ENCODE peak calls at places on chromosomes 3 and 15, in seven cellular contexts. P is hepatocyte, L is MM.1S, Q is GM23338, B is OCI-LY7, I is HCT116, V is SK-N-SH. Z is an unnamed sample.

GRCh38 chr3:78868570-78868969 is 899.2 kb downstream of the ROBO1 start:
- DNase-seq in P (no peak), L (no peak), Q (no peak), B (no peak), I (no peak), V (no peak), Z (no peak)

GRCh38 chr3:63845215-63845614 is 18.4 kb downstream of the THOC7 start:
- DNase-seq in P (no peak), L (no peak), Q (no peak), B (no peak), I (no peak), V (no peak), Z (no peak)

GRCh38 chr15:57624730-57625129 is 33.0 kb downstream of the MYZAP start:
- DNase-seq in P (no peak), L (no peak), Q (no peak), B (no peak), I (no peak), V (no peak), Z (no peak)

GRCh38 chr3:89113344-89113743 is 5.9 kb downstream of the EPHA3 start:
- DNase-seq in P (no peak), L (no peak), Q (no peak), B (no peak), I (no peak), V (no peak), Z (no peak)

GRCh38 chr3:37689645-37690356 is 171.9 kb upstream of the CTDSPL start:
- DNase-seq in P (no peak), L (no peak), Q (no peak), B (no peak), I (no peak), V (no peak), Z (no peak)

GRCh38 chr3:132522353-132522752 is 74.7 kb upstream of the ACKR4 start:
- DNase-seq in P (no peak), L (peak; percentile 88), Q (no peak), B (no peak), I (no peak), V (no peak), Z (no peak)

GRCh38 chr15:27797765-27798164 is 301.4 kb downstream of the OCA2 start:
- DNase-seq in P (no peak), L (no peak), Q (no peak), B (no peak), I (no peak), V (no peak), Z (no peak)

GRCh38 chr15:77104155-77104554 is 33.2 kb upstream of the TSPAN3 start:
- DNase-seq in P (no peak), L (no peak), Q (no peak), B (no peak), I (no peak), V (no peak), Z (no peak)

GRCh38 chr3:101994386-101994785 is 145.1 kb downstream of the NFKBIZ start:
- DNase-seq in P (no peak), L (no peak), Q (no peak), B (no peak), I (no peak), V (no peak), Z (peak; percentile 62)

GRCh38 chr3:165837058-165837525 is at the start of gene BCHE:
- DNase-seq in P (peak; percentile 35), L (no peak), Q (peak; percentile 40), B (no peak), I (no peak), V (no peak), Z (peak; percentile 38)

GRCh38 chr15:34776706-34777105 is 18.6 kb downstream of the ACTC1 start:
- DNase-seq in P (no peak), L (no peak), Q (no peak), B (no peak), I (no peak), V (no peak), Z (no peak)

GRCh38 chr3:138442433-138442832 is 8.0 kb downstream of the ESYT3 start:
- DNase-seq in P (peak; percentile 85), L (no peak), Q (no peak), B (no peak), I (peak; percentile 60), V (no peak), Z (peak; percentile 67)

GRCh38 chr15:33395376-33395775 is 84.6 kb downstream of the RYR3 start:
- DNase-seq in P (no peak), L (no peak), Q (no peak), B (no peak), I (no peak), V (no peak), Z (no peak)

GRCh38 chr3:58041826-58042324 is 33.7 kb downstream of the FLNB start:
- DNase-seq in P (no peak), L (peak; percentile 88), Q (peak; percentile 74), B (no peak), I (no peak), V (no peak), Z (peak; percentile 31)

GRCh38 chr3:53158700-53159414 is 2.2 kb upstream of the PRKCD start:
- DNase-seq in P (no peak), L (no peak), Q (no peak), B (peak; percentile 82), I (no peak), V (no peak), Z (no peak)

GRCh38 chr3:169564883-169565282 is 98.6 kb downstream of the MECOM start:
- DNase-seq in P (no peak), L (no peak), Q (peak; percentile 23), B (peak; percentile 5), I (no peak), V (peak; percentile 9), Z (peak; percentile 31)

GRCh38 chr3:29382399-29382798 is 101.5 kb downstream of the RBMS3 start:
- DNase-seq in P (no peak), L (no peak), Q (peak; percentile 9), B (no peak), I (no peak), V (no peak), Z (no peak)

GRCh38 chr3:169497567-169498257 is 165.8 kb downstream of the MECOM start:
- DNase-seq in P (no peak), L (no peak), Q (no peak), B (no peak), I (no peak), V (no peak), Z (peak; percentile 95)

DNA sequence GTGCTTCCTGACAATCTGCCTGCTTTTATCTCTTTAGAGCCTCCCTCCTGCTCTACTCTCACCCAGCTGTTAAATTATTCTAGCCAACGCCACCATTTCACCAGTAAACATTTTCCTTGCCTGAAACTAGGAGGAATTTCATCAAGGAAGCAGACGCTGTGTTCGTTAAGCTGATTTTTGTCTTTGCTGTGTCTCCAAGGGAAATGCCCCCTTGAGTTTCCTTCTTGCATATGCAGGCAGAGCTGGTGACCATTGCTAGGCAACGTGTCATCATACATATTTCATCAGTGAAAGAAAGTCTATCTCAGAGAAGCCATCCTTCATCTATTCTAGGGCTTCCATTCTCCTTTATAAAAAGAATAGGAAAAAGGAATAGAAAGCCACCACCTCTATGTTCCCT is 87.0 kb upstream of the ST8SIA2 start:
- DNase-seq in P (peak; percentile 48), L (no peak), Q (peak; percentile 87), B (no peak), I (peak; percentile 24), V (peak; percentile 52), Z (peak; percentile 11)
- H3K9me2 ChIP-seq in P (no peaks in the 10 kb centered on the region), L (no peaks in the 10 kb centered on the region), Q (no peaks in the 10 kb centered on the region), B (no peaks in the 10 kb centered on the region), I (no peaks in the 10 kb centered on the region), V (no peaks in the 10 kb centered on the region), Z (no peaks in the 10 kb centered on the region)

GRCh38 chr3:12369029-12369428 is 80.2 kb downstream of the PPARG start:
- DNase-seq in P (no peak), L (no peak), Q (no peak), B (no peak), I (no peak), V (no peak), Z (no peak)

GRCh38 chr3:12367346-12367745 is 78.5 kb downstream of the PPARG start:
- DNase-seq in P (no peak), L (no peak), Q (no peak), B (no peak), I (no peak), V (no peak), Z (peak; percentile 54)

GRCh38 chr3:12363397-12364195 is 74.7 kb downstream of the PPARG start:
- DNase-seq in P (no peak), L (no peak), Q (no peak), B (no peak), I (no peak), V (no peak), Z (no peak)
- TF ChIP-seq EZH2phosphoT487 in P (no peak), L (no peak), Q (no peak), B (no peak), I (no peak), V (no peak), Z (no peak)

GRCh38 chr3:1252061-1252430 is 159.2 kb downstream of the CNTN6 start:
- DNase-seq in P (no peak), L (no peak), Q (no peak), B (no peak), I (no peak), V (no peak), Z (no peak)

DNA sequence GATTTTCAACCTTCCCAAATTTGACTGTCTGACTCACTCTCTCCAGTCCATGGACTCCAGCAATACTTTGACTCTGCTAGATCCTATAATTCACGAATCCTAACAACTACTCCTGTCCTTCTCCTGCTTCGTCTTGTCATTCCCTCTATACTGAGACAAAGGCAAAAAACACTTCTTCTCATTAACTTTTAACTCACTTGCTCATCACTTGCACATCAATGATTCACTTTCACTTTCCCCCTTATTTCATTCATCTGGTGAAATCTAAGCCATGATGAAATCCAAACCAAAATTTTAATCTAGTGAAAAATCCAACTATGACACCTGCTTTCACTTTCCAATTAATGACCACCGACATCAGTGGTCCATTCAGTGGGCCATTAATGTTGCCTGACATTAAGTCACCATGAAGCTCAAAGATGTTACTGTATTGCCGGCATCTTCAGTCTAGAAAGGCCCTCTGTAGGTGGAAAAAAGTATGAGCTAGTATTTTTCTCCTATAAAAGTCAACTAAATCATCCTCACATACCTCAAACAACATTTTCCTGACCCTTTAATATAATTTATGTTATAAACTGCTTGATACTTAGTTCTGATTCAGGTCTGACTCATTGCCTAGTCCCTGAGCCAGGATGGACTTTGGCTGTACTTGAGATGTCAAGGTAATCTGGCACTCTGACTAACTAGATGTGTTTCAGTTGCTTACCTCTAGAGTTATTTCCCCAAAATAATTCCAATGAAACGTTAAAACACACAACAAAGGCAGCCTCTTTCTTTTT is 158.6 kb downstream of the CNTN6 start:
- DNase-seq in P (no peak), L (no peak), Q (peak; percentile 14), B (no peak), I (no peak), V (no peak), Z (no peak)
- TF ChIP-seq CTCF in P (peak; percentile 18), L (no peak), Q (peak; percentile 36), B (peak; percentile 16), I (no peak), V (peak; percentile 41), Z (no peak)

GRCh38 chr3:114464548-114464947 is 170.7 kb downstream of the TIGIT start:
- DNase-seq in P (no peak), L (no peak), Q (peak; percentile 19), B (no peak), I (no peak), V (no peak), Z (no peak)

GRCh38 chr3:114466816-114467215 is 173.0 kb downstream of the TIGIT start:
- DNase-seq in P (no peak), L (no peak), Q (no peak), B (no peak), I (no peak), V (no peak), Z (no peak)

GRCh38 chr3:114469070-114469469 is 175.2 kb downstream of the TIGIT start:
- DNase-seq in P (no peak), L (no peak), Q (no peak), B (no peak), I (no peak), V (no peak), Z (no peak)

GRCh38 chr3:114462750-114463149 is 168.9 kb downstream of the TIGIT start:
- DNase-seq in P (no peak), L (no peak), Q (no peak), B (no peak), I (no peak), V (no peak), Z (no peak)

GRCh38 chr3:114466251-114466650 is 172.4 kb downstream of the TIGIT start:
- DNase-seq in P (no peak), L (no peak), Q (no peak), B (no peak), I (no peak), V (no peak), Z (no peak)
- H3K9me2 ChIP-seq in P (no peaks in the 10 kb centered on the region), L (no peaks in the 10 kb centered on the region), Q (no peaks in the 10 kb centered on the region), B (no peaks in the 10 kb centered on the region), I (no peaks in the 10 kb centered on the region), V (no peaks in the 10 kb centered on the region), Z (no peaks in the 10 kb centered on the region)

Z was measured in PC-3.